ENCODE peak calls at places on chromosomes 7 and 10, in ten cellular contexts. P is HFF-Myc; V is AG10803; B is NCI-H1417; Z is activated T-helper 1 cell treated with Interleukin-2 at 50 U/mL for 16 hours; Y is AG20443; I is left ventricle myocardium inferior; A is activated CD4-positive, CD25-positive, alpha-beta regulatory T cell treated with anti-CD3 and anti-CD28 coated beads, Interleukin-2, amount 50 U/mL, for 16 hours; N is AG09319; J is occipital lobe. E is an unnamed sample.
A peak's percentile ranks its signal among the peaks of the same experiment; 100 is the strongest.

GRCh38 chr10:13505040-13505680 is 23.7 kb downstream of the BEND7 start:
- DNase-seq in P (no peak), B (no peak), Z (no peak), V (no peak), I (no peak), A (no peak), Y (no peak), N (no peak), J (no peak), E (no peak)

GRCh38 chr10:108346066-108346465 is 1181.6 kb upstream of the SORCS1 start:
- DNase-seq in A (no peak), B (no peak), Y (no peak), V (no peak), I (no peak), Z (no peak), J (no peak), N (no peak), P (no peak), E (no peak)

GRCh38 chr10:3104251-3104918 is 37.0 kb downstream of the PFKP start:
- DNase-seq in J (peak; percentile 87), B (no peak), N (no peak), Z (no peak), A (no peak), Y (no peak), P (no peak), V (no peak), I (peak; percentile 72), E (no peak)

GRCh38 chr7:136133491-136133990 is 156.4 kb upstream of the MTPN start:
- DNase-seq in Z (no peak), I (no peak), J (no peak), A (no peak), V (peak; percentile 21), N (no peak), B (no peak), P (no peak), Y (no peak), E (no peak)

GRCh38 chr10:76723781-76724336 is 913.7 kb downstream of the KCNMA1 start:
- DNase-seq in Z (no peak), Y (no peak), A (no peak), P (no peak), B (peak; percentile 23), N (no peak), I (no peak), J (no peak), V (no peak), E (no peak)

GRCh38 chr10:114869500-114869899 is 47.9 kb downstream of the FHIP2A start:
- DNase-seq in Y (peak; percentile 30), A (no peak), J (no peak), V (peak; percentile 79), I (no peak), B (no peak), N (peak; percentile 43), P (peak; percentile 38), Z (no peak), E (peak; percentile 16)

GRCh38 chr10:127922675-127923366 is 15.9 kb downstream of the PTPRE start:
- DNase-seq in A (no peak), Z (no peak), P (no peak), N (peak; percentile 36), V (peak; percentile 88), B (no peak), I (peak; percentile 80), J (peak; percentile 43), Y (peak; percentile 61), E (peak; percentile 82)

GRCh38 chr7:146478975-146479492 is 362.4 kb downstream of the CNTNAP2 start:
- DNase-seq in Y (no peak), P (no peak), J (no peak), I (no peak), V (no peak), Z (no peak), B (peak; percentile 6), N (no peak), A (no peak), E (no peak)

GRCh38 chr7:92698237-92698841 is 108.1 kb upstream of the FAM133B start:
- DNase-seq in P (peak; percentile 92), N (peak; percentile 61), B (peak; percentile 16), V (peak; percentile 96), I (peak; percentile 33), A (no peak), Y (peak; percentile 80), J (peak; percentile 32), Z (no peak), E (peak; percentile 61)

GRCh38 chr10:12193193-12193592 is 2.5 kb downstream of the NUDT5 start:
- DNase-seq in P (no peak), V (peak; percentile 62), N (no peak), A (no peak), Z (no peak), J (no peak), I (no peak), Y (peak; percentile 51), B (no peak), E (peak; percentile 34)

GRCh38 chr10:102421645-102422585 is 1.3 kb downstream of the FBXL15 start:
- DNase-seq in B (peak; percentile 49), V (no peak), N (no peak), Z (no peak), P (no peak), Y (no peak), A (no peak), I (no peak), J (no peak), E (no peak)

GRCh38 chr7:140440593-140440992 is 36.7 kb downstream of the RAB19 start:
- DNase-seq in A (no peak), V (no peak), Z (no peak), I (no peak), N (no peak), B (no peak), P (no peak), Y (no peak), J (no peak), E (no peak)

GRCh38 chr7:149817301-149817771 is 20.8 kb upstream of the ZNF862 start:
- DNase-seq in I (no peak), A (no peak), N (no peak), P (no peak), Y (no peak), Z (no peak), J (no peak), B (no peak), V (no peak), E (no peak)

GRCh38 chr7:21044384-21044783 is 257.7 kb upstream of the SP8 start:
- DNase-seq in A (no peak), V (no peak), P (no peak), Y (no peak), N (no peak), Z (no peak), I (no peak), J (no peak), B (no peak), E (no peak)

GRCh38 chr7:100430450-100431285 is 1.0 kb downstream of the MEPCE start:
- DNase-seq in N (no peak), J (no peak), Z (no peak), Y (no peak), P (no peak), A (no peak), B (no peak), V (peak; percentile 24), I (no peak), E (peak; percentile 20)